ENCODE peak calls at places on chromosomes 2 and 18, in five cellular contexts. One of them, this sample, is unnamed.

GRCh38 chr2:240839152-240840143 is 19.4 kb upstream of the KIF1A start:
- DNase-seq in ovary: no peak
- DNase-seq in fibroblast of lung: peak; percentile 48
- DNase-seq in heart left ventricle: no peak
- DNase-seq in GM12864: no peak
- DNase-seq in this sample: no peak

GRCh38 chr2:26067980-26068507 is 34.2 kb downstream of the RAB10 start:
- DNase-seq in ovary: no peak
- DNase-seq in fibroblast of lung: no peak
- DNase-seq in heart left ventricle: no peak
- DNase-seq in GM12864: no peak
- DNase-seq in this sample: no peak

GRCh38 chr2:229675569-229675968 is 38.8 kb downstream of the DNER start:
- DNase-seq in ovary: no peak
- DNase-seq in fibroblast of lung: no peak
- DNase-seq in heart left ventricle: no peak
- DNase-seq in GM12864: no peak
- DNase-seq in this sample: no peak

GRCh38 chr2:3324404-3325281 is 53.0 kb downstream of the EIPR1 start:
- DNase-seq in ovary: no peak
- DNase-seq in fibroblast of lung: no peak
- DNase-seq in heart left ventricle: no peak
- DNase-seq in GM12864: no peak
- DNase-seq in this sample: no peak

GRCh38 chr2:232478571-232479340 is 8.9 kb downstream of the ECEL1 start:
- DNase-seq in ovary: peak; percentile 9
- DNase-seq in fibroblast of lung: no peak
- DNase-seq in heart left ventricle: no peak
- DNase-seq in GM12864: no peak
- DNase-seq in this sample: no peak

GRCh38 chr18:9404565-9405060 is 70.0 kb downstream of the TWSG1 start:
- DNase-seq in ovary: no peak
- DNase-seq in fibroblast of lung: peak; percentile 77
- DNase-seq in heart left ventricle: peak; percentile 33
- DNase-seq in GM12864: peak; percentile 39
- DNase-seq in this sample: peak; percentile 62

GRCh38 chr18:9806905-9807304 is 78.9 kb upstream of the TXNDC2 start:
- DNase-seq in ovary: no peak
- DNase-seq in fibroblast of lung: no peak
- DNase-seq in heart left ventricle: no peak
- DNase-seq in GM12864: no peak
- DNase-seq in this sample: no peak

GRCh38 chr2:112819081-112819480 is 17.5 kb downstream of the IL1B start:
- DNase-seq in ovary: no peak
- DNase-seq in fibroblast of lung: no peak
- DNase-seq in heart left ventricle: no peak
- DNase-seq in GM12864: no peak
- DNase-seq in this sample: no peak

GRCh38 chr2:287471-287885 is 413 bp downstream of the ALKAL2 start:
- DNase-seq in ovary: peak; percentile 67
- DNase-seq in fibroblast of lung: peak; percentile 62
- DNase-seq in heart left ventricle: peak; percentile 28
- DNase-seq in GM12864: no peak
- DNase-seq in this sample: peak; percentile 51

GRCh38 chr2:150526827-150527226 is 39.4 kb upstream of the RND3 start:
- DNase-seq in ovary: no peak
- DNase-seq in fibroblast of lung: peak; percentile 97
- DNase-seq in heart left ventricle: no peak
- DNase-seq in GM12864: no peak
- DNase-seq in this sample: no peak

GRCh38 chr2:235347691-235348090 is 146.2 kb upstream of the AGAP1 start:
- DNase-seq in ovary: no peak
- DNase-seq in fibroblast of lung: peak; percentile 94
- DNase-seq in heart left ventricle: no peak
- DNase-seq in GM12864: no peak
- DNase-seq in this sample: no peak

GRCh38 chr18:80154293-80154692 is 45.2 kb downstream of the ADNP2 start:
- DNase-seq in ovary: no peak
- DNase-seq in fibroblast of lung: no peak
- DNase-seq in heart left ventricle: no peak
- DNase-seq in GM12864: peak; percentile 49
- DNase-seq in this sample: no peak

GRCh38 chr2:187654535-187654934 is 100.3 kb upstream of the TFPI start:
- DNase-seq in ovary: no peak
- DNase-seq in fibroblast of lung: no peak
- DNase-seq in heart left ventricle: no peak
- DNase-seq in GM12864: no peak
- DNase-seq in this sample: no peak

GRCh38 chr2:159035790-159036411 is 67.5 kb downstream of the TANC1 start:
- DNase-seq in ovary: no peak
- DNase-seq in fibroblast of lung: peak; percentile 88
- DNase-seq in heart left ventricle: no peak
- DNase-seq in GM12864: no peak
- DNase-seq in this sample: peak; percentile 19

GRCh38 chr2:165794520-165794882 is 454 bp upstream of the GALNT3 start:
- DNase-seq in ovary: peak; percentile 31
- DNase-seq in fibroblast of lung: peak; percentile 49
- DNase-seq in heart left ventricle: peak; percentile 32
- DNase-seq in GM12864: peak; percentile 74
- DNase-seq in this sample: peak; percentile 72

GRCh38 chr2:63056309-63057065 is 5.9 kb downstream of the OTX1 start:
- DNase-seq in ovary: no peak
- DNase-seq in fibroblast of lung: no peak
- DNase-seq in heart left ventricle: peak; percentile 39
- DNase-seq in GM12864: no peak
- DNase-seq in this sample: peak; percentile 54

GRCh38 chr2:159192519-159192918 is 94.0 kb downstream of the WDSUB1 start:
- DNase-seq in ovary: no peak
- DNase-seq in fibroblast of lung: no peak
- DNase-seq in heart left ventricle: no peak
- DNase-seq in GM12864: no peak
- DNase-seq in this sample: no peak

GRCh38 chr18:57230861-57231260 is 84.0 kb downstream of the BOD1L2 start:
- DNase-seq in ovary: no peak
- DNase-seq in fibroblast of lung: no peak
- DNase-seq in heart left ventricle: no peak
- DNase-seq in GM12864: no peak
- DNase-seq in this sample: no peak

GRCh38 chr2:186588940-186589732 is 720 bp upstream of the ITGAV start:
- DNase-seq in ovary: no peak
- DNase-seq in fibroblast of lung: no peak
- DNase-seq in heart left ventricle: no peak
- DNase-seq in GM12864: no peak
- DNase-seq in this sample: no peak

GRCh38 chr2:240991378-240992263 is 6.8 kb upstream of the SNED1 start:
- DNase-seq in ovary: peak; percentile 80
- DNase-seq in fibroblast of lung: peak; percentile 97
- DNase-seq in heart left ventricle: peak; percentile 70
- DNase-seq in GM12864: no peak
- DNase-seq in this sample: no peak

GRCh38 chr18:37315935-37316334 is 249.7 kb downstream of the CELF4 start:
- DNase-seq in ovary: no peak
- DNase-seq in fibroblast of lung: no peak
- DNase-seq in heart left ventricle: no peak
- DNase-seq in GM12864: no peak
- DNase-seq in this sample: no peak

GRCh38 chr18:34322365-34323289 is 97.9 kb upstream of the NOL4 start:
- DNase-seq in ovary: no peak
- DNase-seq in fibroblast of lung: peak; percentile 66
- DNase-seq in heart left ventricle: no peak
- DNase-seq in GM12864: peak; percentile 41
- DNase-seq in this sample: peak; percentile 17

GRCh38 chr2:78147466-78147865 is 625.3 kb upstream of the LRRTM4 start:
- DNase-seq in ovary: no peak
- DNase-seq in fibroblast of lung: no peak
- DNase-seq in heart left ventricle: no peak
- DNase-seq in GM12864: no peak
- DNase-seq in this sample: no peak

GRCh38 chr2:170462433-170463205 is 252.5 kb upstream of the SP5 start:
- DNase-seq in ovary: no peak
- DNase-seq in fibroblast of lung: no peak
- DNase-seq in heart left ventricle: no peak
- DNase-seq in GM12864: no peak
- DNase-seq in this sample: no peak

GRCh38 chr2:200264631-200265030 is 41.9 kb upstream of the SPATS2L start:
- DNase-seq in ovary: no peak
- DNase-seq in fibroblast of lung: no peak
- DNase-seq in heart left ventricle: no peak
- DNase-seq in GM12864: no peak
- DNase-seq in this sample: no peak
- TF ChIP-seq CTCF in ovary: no peak
- TF ChIP-seq CTCF in fibroblast of lung: no peak
- TF ChIP-seq CTCF in heart left ventricle: no peak
- TF ChIP-seq CTCF in GM12864: no peak
- TF ChIP-seq CTCF in this sample: no peak

DNA sequence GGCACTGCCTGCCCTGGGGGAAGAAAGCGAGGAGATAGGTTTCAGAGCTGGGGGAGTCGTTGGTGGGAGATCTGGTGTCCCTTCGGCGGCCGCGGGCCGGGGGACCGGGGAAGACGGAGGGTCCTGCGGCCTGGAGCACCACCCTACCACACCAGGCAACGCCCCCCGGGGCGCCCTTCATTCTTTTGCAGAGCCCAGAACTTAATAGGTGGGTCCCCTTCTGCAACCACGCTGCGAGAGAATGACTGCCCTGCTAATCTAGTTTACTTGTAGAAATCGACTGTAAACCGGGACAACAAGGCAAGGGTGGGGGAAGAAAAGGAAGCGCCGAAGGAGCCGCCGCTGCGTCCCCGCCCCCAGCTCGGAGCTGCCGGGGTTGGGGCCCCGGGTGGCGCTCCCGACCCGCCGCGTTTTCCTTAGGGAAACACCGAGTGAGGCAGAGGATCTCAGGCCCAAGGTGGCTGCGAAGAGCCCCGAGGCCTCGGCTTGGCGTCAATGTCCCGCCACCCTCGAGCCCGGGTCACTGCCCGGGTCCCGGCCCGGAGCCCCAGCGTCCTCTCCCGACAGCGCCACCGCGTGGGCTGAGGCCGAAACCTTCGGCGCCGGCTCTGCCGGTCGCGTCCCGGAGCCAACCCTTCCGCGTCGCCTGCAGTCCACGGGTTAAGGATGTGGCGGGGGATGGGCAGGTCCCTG is 5.4 kb upstream of the SATB2 start:
- DNase-seq in ovary: no peak
- DNase-seq in fibroblast of lung: peak; percentile 51
- DNase-seq in heart left ventricle: peak; percentile 62
- DNase-seq in GM12864: no peak
- DNase-seq in this sample: peak; percentile 62
- TF ChIP-seq CTCF in ovary: no peak
- TF ChIP-seq CTCF in fibroblast of lung: peak; percentile 70
- TF ChIP-seq CTCF in heart left ventricle: peak; percentile 63
- TF ChIP-seq CTCF in GM12864: peak; percentile 52
- TF ChIP-seq CTCF in this sample: peak; percentile 19

GRCh38 chr18:44903327-44903726 is 222.6 kb downstream of the SETBP1 start:
- DNase-seq in ovary: no peak
- DNase-seq in fibroblast of lung: no peak
- DNase-seq in heart left ventricle: no peak
- DNase-seq in GM12864: no peak
- DNase-seq in this sample: no peak

GRCh38 chr18:44898536-44898935 is 217.8 kb downstream of the SETBP1 start:
- DNase-seq in ovary: no peak
- DNase-seq in fibroblast of lung: no peak
- DNase-seq in heart left ventricle: no peak
- DNase-seq in GM12864: no peak
- DNase-seq in this sample: no peak

GRCh38 chr18:44900627-44901026 is 219.9 kb downstream of the SETBP1 start:
- DNase-seq in ovary: no peak
- DNase-seq in fibroblast of lung: no peak
- DNase-seq in heart left ventricle: no peak
- DNase-seq in GM12864: no peak
- DNase-seq in this sample: no peak

GRCh38 chr18:44899832-44900231 is 219.1 kb downstream of the SETBP1 start:
- DNase-seq in ovary: no peak
- DNase-seq in fibroblast of lung: no peak
- DNase-seq in heart left ventricle: no peak
- DNase-seq in GM12864: no peak
- DNase-seq in this sample: no peak

GRCh38 chr18:44901283-44901682 is 220.6 kb downstream of the SETBP1 start:
- DNase-seq in ovary: no peak
- DNase-seq in fibroblast of lung: no peak
- DNase-seq in heart left ventricle: no peak
- DNase-seq in GM12864: no peak
- DNase-seq in this sample: no peak
- TF ChIP-seq CTCF in ovary: no peak
- TF ChIP-seq CTCF in fibroblast of lung: peak; percentile 41
- TF ChIP-seq CTCF in heart left ventricle: no peak
- TF ChIP-seq CTCF in GM12864: no peak
- TF ChIP-seq CTCF in this sample: peak; percentile 21

GRCh38 chr2:132911726-132912724 is 242.0 kb upstream of the LYPD1 start:
- DNase-seq in ovary: no peak
- DNase-seq in fibroblast of lung: peak; percentile 60
- DNase-seq in heart left ventricle: no peak
- DNase-seq in GM12864: no peak
- DNase-seq in this sample: no peak
- TF ChIP-seq CTCF in ovary: no peak
- TF ChIP-seq CTCF in fibroblast of lung: peak; percentile 16
- TF ChIP-seq CTCF in heart left ventricle: no peak
- TF ChIP-seq CTCF in GM12864: no peak
- TF ChIP-seq CTCF in this sample: no peak

DNA sequence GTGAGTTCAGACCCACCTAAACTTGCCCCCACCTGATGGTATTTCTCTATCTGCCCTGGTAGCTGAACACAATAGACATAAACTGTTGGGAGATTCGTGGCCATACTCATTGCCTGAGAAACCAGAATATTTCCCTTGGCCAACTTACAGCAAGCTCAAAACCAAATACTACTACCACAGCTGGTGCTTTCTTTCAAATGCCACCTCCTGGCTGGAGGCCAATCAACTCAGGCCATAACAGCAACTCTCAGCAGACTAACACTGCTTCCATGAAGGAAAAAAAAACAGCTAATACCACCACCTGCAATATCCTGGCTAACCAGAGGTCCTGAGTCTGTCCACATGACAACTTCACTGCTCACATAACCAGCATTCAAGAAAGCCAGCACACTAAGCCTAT is 373.1 kb downstream of the CMPK2 start:
- DNase-seq in ovary: no peak
- DNase-seq in fibroblast of lung: peak; percentile 6
- DNase-seq in heart left ventricle: no peak
- DNase-seq in GM12864: no peak
- DNase-seq in this sample: no peak
- TF ChIP-seq CTCF in ovary: no peak
- TF ChIP-seq CTCF in fibroblast of lung: no peak
- TF ChIP-seq CTCF in heart left ventricle: no peak
- TF ChIP-seq CTCF in GM12864: no peak
- TF ChIP-seq CTCF in this sample: no peak

DNA sequence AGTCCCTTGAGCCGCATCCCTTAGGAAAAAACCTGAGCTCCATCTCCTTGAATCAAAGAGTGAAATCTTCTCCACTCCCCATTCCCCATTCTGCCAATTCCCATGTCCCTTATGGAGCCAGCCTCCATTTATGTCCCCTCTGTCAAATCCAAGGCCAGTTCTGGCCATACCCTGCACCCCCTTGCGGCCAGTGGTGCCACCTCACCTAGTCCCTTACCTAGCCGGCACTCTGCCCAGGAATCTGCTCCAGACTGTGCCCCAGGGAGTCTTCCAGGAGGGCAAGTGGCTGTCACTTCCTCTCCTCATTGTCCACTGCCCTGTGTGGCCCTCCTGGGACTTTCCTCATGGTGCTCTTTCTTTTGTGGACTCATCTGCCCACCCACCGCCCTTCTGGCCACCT is 195.4 kb upstream of the RMP24 start:
- DNase-seq in ovary: no peak
- DNase-seq in fibroblast of lung: no peak
- DNase-seq in heart left ventricle: no peak
- DNase-seq in GM12864: no peak
- DNase-seq in this sample: no peak
- TF ChIP-seq CTCF in ovary: no peak
- TF ChIP-seq CTCF in fibroblast of lung: no peak
- TF ChIP-seq CTCF in heart left ventricle: no peak
- TF ChIP-seq CTCF in GM12864: peak; percentile 34
- TF ChIP-seq CTCF in this sample: peak; percentile 2

This sample was measured in GM10248.